ENCODE peak calls at places on chromosomes 16 and 17, in five cellular contexts. W is WERI-Rb-1, L is ovary, K is heart left ventricle, C is GM23338. Y is an unnamed sample.

GRCh38 chr17:30576326-30576861 is 99.2 kb downstream of the GOSR1 start:
- DNase-seq in W (peak; percentile 3), C (no peak), K (no peak), L (no peak), Y (no peak)

GRCh38 chr17:13393841-13394710 is 207.7 kb downstream of the HS3ST3A1 start:
- DNase-seq in C (no peak), W (no peak), L (no peak), K (no peak), Y (no peak)

GRCh38 chr16:67462279-67462655 is 18.7 kb downstream of the ATP6V0D1 start:
- DNase-seq in W (no peak), K (no peak), L (no peak), C (no peak), Y (no peak)

GRCh38 chr16:54934536-54935410 is 4.1 kb downstream of the IRX5 start:
- DNase-seq in C (peak; percentile 85), W (peak; percentile 42), L (no peak), K (peak; percentile 53), Y (no peak)

GRCh38 chr16:29912087-29912486 is 11.8 kb downstream of the ASPHD1 start:
- DNase-seq in W (no peak), K (no peak), C (peak; percentile 17), L (no peak), Y (no peak)

GRCh38 chr17:27520571-27521185 is 64.4 kb downstream of the KSR1 start:
- DNase-seq in C (no peak), K (no peak), W (no peak), L (no peak), Y (no peak)

GRCh38 chr16:68146583-68146982 is 61.4 kb downstream of the NFATC3 start:
- DNase-seq in L (no peak), K (no peak), C (peak; percentile 12), W (no peak), Y (no peak)

GRCh38 chr17:41773190-41773588 is 13.3 kb downstream of the JUP start:
- DNase-seq in L (peak; percentile 75), C (peak; percentile 67), W (no peak), K (peak; percentile 81), Y (no peak)

GRCh38 chr16:89547860-89548259 is 12.6 kb upstream of the RPL13 start:
- DNase-seq in L (no peak), K (no peak), W (no peak), C (no peak), Y (no peak)

GRCh38 chr16:50884066-50884860 is 142.4 kb downstream of the CYLD start:
- DNase-seq in W (peak; percentile 35), K (no peak), C (peak; percentile 77), L (no peak), Y (no peak)

DNA sequence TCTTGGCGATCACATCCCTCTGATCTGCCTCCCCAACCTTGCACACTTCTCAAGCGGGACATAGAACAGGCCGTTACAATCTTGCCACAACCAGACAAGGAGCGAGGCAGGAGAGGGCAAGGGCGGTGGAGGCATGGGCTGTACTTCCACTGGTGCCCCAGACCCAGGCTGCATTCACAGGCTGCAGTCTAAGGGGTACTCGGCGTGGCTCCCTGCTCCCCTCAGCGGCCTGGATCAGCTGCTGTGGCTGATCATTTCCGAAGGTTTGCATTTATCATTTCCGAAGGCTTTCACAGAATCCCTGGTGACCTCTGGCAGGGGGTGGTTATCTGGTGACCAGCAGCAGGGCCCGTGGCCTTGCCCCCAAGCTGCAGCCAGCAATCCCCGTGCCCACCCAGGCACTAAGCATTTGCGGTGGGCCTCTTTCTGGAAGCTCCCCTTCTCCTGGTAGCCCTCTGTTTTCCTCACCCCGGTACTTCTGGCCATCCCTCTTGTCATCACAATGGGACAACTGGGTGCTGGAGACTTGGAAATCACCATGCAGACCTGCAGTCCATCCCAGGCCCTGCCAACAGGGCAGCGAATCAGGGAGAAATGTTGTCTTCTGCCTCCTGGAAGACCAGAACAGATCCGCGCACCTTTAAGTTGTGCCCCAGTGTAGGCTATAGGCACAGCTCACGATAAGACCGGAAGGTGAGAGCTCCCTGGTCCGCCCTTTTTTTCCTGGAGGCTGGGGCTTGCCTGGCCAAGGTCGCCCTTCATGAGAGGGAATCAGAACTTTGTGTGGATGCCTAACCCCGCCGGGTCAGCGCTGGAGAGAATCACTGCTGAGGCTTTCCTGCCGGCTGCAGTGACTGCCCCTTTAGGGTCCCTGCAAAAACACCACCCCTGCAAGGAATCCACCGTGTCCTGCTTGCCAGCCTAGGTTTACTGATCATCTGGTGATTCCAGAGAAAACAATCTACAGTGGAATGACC is 1739.1 kb downstream of the TP53TG3F start:
- DNase-seq in L (no peak), K (no peak), W (no peak), C (no peak), Y (peak; percentile 52)
- H3K4me3 ChIP-seq in L (no peak overlapping the region), K (no peak overlapping the region), W (no peak overlapping the region), C (no peak overlapping the region), Y (no peak overlapping the region)

GRCh38 chr17:48843172-48843900 is 12.5 kb downstream of the CALCOCO2 start:
- DNase-seq in L (no peak), W (no peak), K (no peak), C (no peak), Y (no peak)
- H3K27ac ChIP-seq in L (no peak overlapping the region), W (no peak overlapping the region), K (peak overlapping the region; percentile 92), C (no peak overlapping the region), Y (peak overlapping the region; percentile 86)

GRCh38 chr17:82092094-82092586 is 5.9 kb downstream of the FASN start:
- DNase-seq in L (no peak), C (no peak), K (no peak), W (no peak), Y (no peak)

GRCh38 chr17:82092628-82092994 is 5.4 kb downstream of the FASN start:
- DNase-seq in L (peak; percentile 25), K (no peak), W (no peak), C (no peak), Y (no peak)

GRCh38 chr17:82091264-82092066 is 6.6 kb downstream of the FASN start:
- DNase-seq in L (no peak), W (no peak), K (peak; percentile 4), C (no peak), Y (no peak)

GRCh38 chr17:82094931-82095776 is 2.9 kb downstream of the FASN start:
- DNase-seq in C (no peak), K (no peak), L (peak; percentile 30), W (peak; percentile 31), Y (no peak)

GRCh38 chr17:82092995-82093751 is 4.9 kb downstream of the FASN start:
- DNase-seq in C (no peak), L (no peak), K (no peak), W (peak; percentile 7), Y (no peak)
- TF ChIP-seq CTCF in C (no peak), L (no peak), K (no peak), W (no peak), Y (no peak)

GRCh38 chr17:2511138-2511461 is 588 bp downstream of the METTL16 start:
- DNase-seq in W (no peak), K (no peak), C (no peak), L (no peak), Y (no peak)

GRCh38 chr17:2511462-2512369 is at the start of gene METTL16:
- DNase-seq in C (peak; percentile 100), K (peak; percentile 97), W (peak; percentile 98), L (peak; percentile 94), Y (peak; percentile 97)

GRCh38 chr17:2508035-2508434 is 3.7 kb downstream of the METTL16 start:
- DNase-seq in K (no peak), C (no peak), L (no peak), W (no peak), Y (no peak)

GRCh38 chr17:2510559-2510958 is 1.1 kb downstream of the METTL16 start:
- DNase-seq in K (no peak), C (no peak), L (no peak), W (no peak), Y (no peak)
- H3K4me3 ChIP-seq in K (peak overlapping the region; percentile 73), C (peak overlapping the region; percentile 73), L (peak overlapping the region; percentile 81), W (peak overlapping the region; percentile 87), Y (peak overlapping the region; percentile 83)

DNA sequence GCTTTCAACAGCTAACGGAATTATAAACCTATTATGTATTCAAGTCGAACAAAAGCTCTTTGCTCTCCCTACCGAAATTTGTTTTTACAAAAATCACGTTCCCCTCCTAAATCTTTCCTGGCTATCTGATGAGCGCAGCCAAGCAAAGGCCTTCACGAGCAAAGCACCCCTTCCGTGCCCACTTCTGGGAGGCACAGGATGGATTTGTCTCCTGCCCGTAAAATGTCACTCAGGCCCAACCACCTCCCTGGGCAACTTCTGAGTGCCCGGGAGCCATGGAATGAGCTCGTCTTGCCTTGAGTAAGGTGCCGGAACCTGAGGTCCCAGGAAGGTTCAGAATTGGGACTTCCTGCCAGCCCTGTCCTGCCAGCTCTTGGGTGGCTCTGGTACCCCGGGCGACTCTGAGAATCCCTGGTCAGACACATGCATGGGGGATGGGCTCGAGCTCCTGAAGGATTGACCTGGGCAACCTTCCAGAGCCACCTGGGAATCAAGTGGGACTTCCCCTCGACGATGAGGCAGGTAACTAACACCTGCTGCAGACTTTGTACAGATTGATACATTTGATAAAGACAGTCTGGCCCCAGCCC is 19.8 kb downstream of the SLC7A5 start:
- DNase-seq in L (no peak), K (no peak), C (no peak), W (no peak), Y (no peak)
- H3K27ac ChIP-seq in L (no peak overlapping the region), K (no peak overlapping the region), C (no peak overlapping the region), W (no peak overlapping the region), Y (no peak overlapping the region)

DNA sequence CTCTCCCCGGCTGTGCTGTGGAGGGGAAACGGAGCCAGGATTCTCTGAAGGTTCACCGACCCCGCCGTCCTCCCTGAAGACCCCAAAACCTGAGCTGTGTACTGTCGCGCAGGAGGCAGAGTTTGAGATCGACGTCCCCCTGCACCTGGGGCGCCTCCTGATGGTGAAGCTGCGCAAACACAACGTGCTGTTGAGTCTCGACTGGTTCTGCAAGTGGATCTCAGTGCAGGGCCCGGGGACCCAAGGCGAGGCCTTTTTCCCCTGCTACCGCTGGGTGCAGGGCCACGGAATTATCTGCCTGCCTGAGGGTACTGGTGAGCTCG is 62.6 kb upstream of the TEKT1 start:
- DNase-seq in K (no peak), C (peak; percentile 90), W (no peak), L (no peak), Y (no peak)
- TF ChIP-seq CTCF in K (peak; percentile 34), C (peak; percentile 87), W (peak; percentile 56), L (no peak), Y (no peak)

DNA sequence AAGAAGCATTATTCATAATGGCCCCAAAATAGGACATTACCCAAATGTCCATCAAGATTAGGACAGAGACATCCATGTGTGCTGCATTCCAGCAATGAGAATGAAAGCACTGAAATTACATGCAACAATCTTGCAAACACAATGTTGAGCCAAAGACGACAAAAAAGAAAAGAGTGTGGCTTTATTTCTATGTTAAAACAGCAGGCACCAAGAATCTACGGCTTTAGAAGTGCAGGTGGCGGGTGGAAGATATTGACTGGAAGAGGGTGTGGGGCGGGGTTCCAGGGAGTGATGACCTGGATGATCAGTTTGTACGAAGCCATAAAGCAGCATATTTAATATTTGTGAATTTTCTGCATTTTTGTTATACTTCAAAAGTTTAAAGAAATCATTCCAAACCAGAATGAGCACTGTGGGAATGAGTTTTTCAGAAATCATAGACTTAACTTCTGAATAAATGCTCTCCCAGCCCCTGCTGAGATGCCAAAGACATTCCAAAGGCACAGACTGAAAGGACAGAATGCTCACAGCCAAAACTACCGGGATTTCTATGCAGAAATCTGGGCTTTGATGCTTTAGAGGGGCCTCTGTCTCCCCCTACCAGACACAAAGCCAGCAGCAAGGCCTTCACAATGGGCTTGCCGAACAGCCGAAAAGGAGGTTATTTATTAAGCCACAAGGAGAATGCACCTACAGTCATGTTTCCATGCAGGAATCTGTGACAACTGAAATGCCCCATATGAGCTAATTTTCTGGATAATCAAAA is 361.6 kb downstream of the GRIN2A start:
- DNase-seq in C (peak; percentile 95), K (no peak), W (no peak), L (no peak), Y (no peak)
- H3K4me3 ChIP-seq in C (no peak overlapping the region), K (no peak overlapping the region), W (no peak overlapping the region), L (no peak overlapping the region), Y (no peak overlapping the region)

GRCh38 chr16:1998852-1999801 is 9.4 kb downstream of the SYNGR3 start:
- DNase-seq in W (no peak), L (peak; percentile 26), K (no peak), C (no peak), Y (no peak)
- H3K27ac ChIP-seq in W (no peak overlapping the region), L (no peak overlapping the region), K (no peak overlapping the region), C (no peak overlapping the region), Y (no peak overlapping the region)

GRCh38 chr16:85418978-85419491 is 194.1 kb upstream of the GSE1 start:
- DNase-seq in W (peak; percentile 77), K (no peak), L (peak; percentile 17), C (no peak), Y (no peak)
- TF ChIP-seq CTCF in W (peak; percentile 47), K (no peak), L (no peak), C (peak; percentile 44), Y (no peak)

Y was measured in coronary artery.